ENCODE peak calls at places on chromosomes 1 and 21, in ten cellular contexts. S is thyroid gland, X is heart left ventricle, P is ovary, R is right lobe of liver, A is uterus, F is prostate gland, H is GM12891, L is transverse colon, K is breast epithelium. Y is an unnamed sample.
A peak's percentile ranks its signal among the peaks of the same experiment; 100 is the strongest.

GRCh38 chr1:42934111-42934510 is 24.6 kb downstream of the SLC2A1 start:
- DNase-seq in S (peak; percentile 44), R (no peak), L (no peak), H (no peak), P (no peak), X (no peak), A (no peak), F (no peak), K (no peak), Y (no peak)

GRCh38 chr1:182170941-182171461 is 109.5 kb upstream of the ZNF648 start:
- DNase-seq in P (no peak), F (no peak), H (no peak), S (no peak), A (no peak), K (no peak), R (no peak), X (no peak), L (no peak), Y (no peak)

GRCh38 chr1:76425843-76426145 is 351.2 kb downstream of the ST6GALNAC3 start:
- DNase-seq in X (no peak), F (no peak), R (no peak), A (no peak), L (no peak), K (no peak), S (no peak), H (no peak), P (no peak), Y (no peak)

GRCh38 chr21:42039911-42040351 is 29.8 kb upstream of the ZBTB21 start:
- DNase-seq in S (no peak), R (no peak), F (no peak), H (no peak), L (no peak), X (no peak), A (peak; percentile 53), K (no peak), P (peak; percentile 53), Y (no peak)

GRCh38 chr1:38025664-38026063 is 13.1 kb downstream of the UTP11 start:
- DNase-seq in H (no peak), L (no peak), A (no peak), K (no peak), F (no peak), X (no peak), P (no peak), R (no peak), S (no peak), Y (peak; percentile 61)

GRCh38 chr1:92273039-92273438 is 25.7 kb downstream of the GLMN start:
- DNase-seq in A (no peak), P (no peak), K (no peak), F (no peak), H (no peak), R (no peak), X (no peak), L (no peak), S (no peak), Y (no peak)

GRCh38 chr1:40692429-40692905 is 963 bp downstream of the NFYC start:
- DNase-seq in R (no peak), K (no peak), F (peak; percentile 12), S (no peak), A (no peak), X (no peak), P (no peak), L (no peak), H (no peak), Y (no peak)

GRCh38 chr1:32525053-32525452 is 14.2 kb upstream of the ZBTB8A start:
- DNase-seq in R (no peak), K (no peak), P (no peak), A (no peak), S (no peak), H (no peak), F (no peak), L (no peak), X (no peak), Y (no peak)

GRCh38 chr1:168512864-168513595 is 30.8 kb downstream of the XCL2 start:
- DNase-seq in P (no peak), K (no peak), L (no peak), S (no peak), R (no peak), X (no peak), F (no peak), H (no peak), A (no peak), Y (no peak)

GRCh38 chr1:174968750-174969244 is 30.9 kb upstream of the CACYBP start:
- DNase-seq in R (no peak), F (no peak), P (no peak), S (no peak), H (no peak), A (no peak), L (no peak), K (no peak), X (no peak), Y (no peak)

GRCh38 chr1:68113961-68114360 is 63.5 kb upstream of the DIRAS3 start:
- DNase-seq in K (no peak), L (no peak), X (no peak), R (no peak), P (no peak), A (no peak), F (no peak), S (no peak), H (no peak), Y (no peak)

GRCh38 chr21:36917487-36918158 is 48.8 kb downstream of the HLCS start:
- DNase-seq in P (no peak), F (peak; percentile 49), H (no peak), R (no peak), S (no peak), K (no peak), A (no peak), L (no peak), X (no peak), Y (no peak)

GRCh38 chr1:12201343-12202189 is 28.3 kb upstream of the VPS13D start:
- DNase-seq in L (no peak), H (no peak), X (no peak), R (no peak), P (no peak), S (peak; percentile 38), F (no peak), A (no peak), K (no peak), Y (no peak)

GRCh38 chr1:26358411-26359384 is 4.8 kb upstream of the CRYBG2 start:
- DNase-seq in L (peak; percentile 83), P (no peak), R (no peak), S (no peak), F (no peak), K (no peak), H (no peak), A (no peak), X (no peak), Y (no peak)

GRCh38 chr1:86965012-86965826 is 50.8 kb downstream of the HS2ST1 start:
- DNase-seq in A (no peak), H (no peak), S (peak; percentile 10), X (no peak), F (no peak), R (no peak), P (no peak), K (no peak), L (no peak), Y (no peak)

GRCh38 chr1:182783068-182783467 is 6.5 kb upstream of the NPL start:
- DNase-seq in F (no peak), A (no peak), S (no peak), L (no peak), R (no peak), H (no peak), K (no peak), X (no peak), P (no peak), Y (no peak)

GRCh38 chr1:178941261-178941689 is 70.4 kb upstream of the ANGPTL1 start:
- DNase-seq in L (no peak), H (no peak), A (no peak), F (no peak), S (no peak), X (no peak), R (no peak), P (no peak), K (no peak), Y (no peak)

GRCh38 chr1:36224537-36225297 is 474 bp downstream of the THRAP3 start:
- DNase-seq in K (no peak), A (no peak), F (no peak), L (no peak), S (peak; percentile 74), H (peak; percentile 77), R (peak; percentile 88), X (peak; percentile 88), P (no peak), Y (peak; percentile 87)

GRCh38 chr1:3247521-3248031 is 178.6 kb downstream of the PRDM16 start:
- DNase-seq in F (no peak), A (no peak), H (no peak), S (no peak), X (no peak), P (no peak), K (no peak), R (no peak), L (no peak), Y (no peak)

GRCh38 chr1:108559215-108560142 is at the start of gene EEIG2:
- DNase-seq in P (peak; percentile 90), S (peak; percentile 73), K (peak; percentile 61), A (peak; percentile 91), X (peak; percentile 94), L (peak; percentile 94), F (peak; percentile 68), H (peak; percentile 70), R (peak; percentile 89), Y (peak; percentile 50)
- TF ChIP-seq POLR2A in P (no peak), S (peak; percentile 37), K (no peak), A (no peak), X (no peak), L (no peak), F (peak; percentile 35), H (no peak), R (peak; percentile 65), Y (no peak)

DNA sequence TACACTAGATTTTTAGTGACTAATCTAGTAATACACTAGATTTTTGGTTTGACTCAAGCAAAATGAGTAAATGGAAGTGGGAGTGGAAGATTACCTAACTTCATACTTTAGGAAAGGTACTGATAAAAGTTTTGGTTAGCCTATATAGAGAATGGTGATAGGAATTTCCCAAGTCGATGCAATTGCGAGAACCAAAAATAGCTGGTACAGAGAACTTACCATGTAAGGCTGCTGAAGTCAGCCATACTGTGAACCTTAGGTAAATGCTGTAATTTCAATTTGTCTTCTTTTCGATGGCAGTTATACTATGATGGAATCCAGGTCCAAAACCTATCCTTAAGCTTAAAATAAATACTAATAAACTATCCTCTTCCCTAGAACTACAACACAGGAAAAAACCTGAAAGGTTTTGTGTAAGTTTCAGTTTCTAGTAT is 4.6 kb downstream of the PNRC2 start:
- DNase-seq in R (no peak), K (no peak), X (no peak), P (no peak), S (no peak), A (no peak), H (no peak), L (no peak), F (no peak), Y (no peak)
- TF ChIP-seq POLR2A in R (no peak), K (no peak), X (no peak), P (no peak), S (no peak), A (no peak), H (peak; percentile 64), L (no peak), F (no peak), Y (no peak)

GRCh38 chr21:43916691-43917514 is 51.9 kb downstream of the AGPAT3 start:
- DNase-seq in A (no peak), P (no peak), F (no peak), L (no peak), K (no peak), X (peak; percentile 64), S (peak; percentile 3), H (peak; percentile 67), R (peak; percentile 48), Y (no peak)
- TF ChIP-seq POLR2A in A (no peak), P (no peak), F (no peak), L (no peak), K (no peak), X (no peak), S (no peak), H (peak; percentile 49), R (no peak), Y (no peak)

GRCh38 chr1:214337536-214337935 is 56.6 kb downstream of the SMYD2 start:
- DNase-seq in A (peak; percentile 42), F (no peak), K (peak; percentile 40), S (no peak), H (no peak), L (no peak), P (no peak), X (no peak), R (no peak), Y (no peak)
- TF ChIP-seq POLR2A in A (no peak), F (no peak), K (no peak), S (no peak), H (no peak), L (no peak), P (no peak), X (no peak), R (no peak), Y (no peak)

Y was measured in gastrocnemius medialis.